ENCODE peak calls at places on chromosomes 12 and 14, in seven cellular contexts. O is endothelial cell, B is ovary, G is progenitor cell of endocrine pancreas, M is 8988T, Y is GM20000, D is heart left ventricle. V is an unnamed sample.

GRCh38 chr14:29814153-29815057 is 113.2 kb downstream of the PRKD1 start:
- DNase-seq in D (peak; percentile 57), Y (no peak), G (no peak), O (no peak), M (no peak), B (peak; percentile 79), V (peak; percentile 49)

GRCh38 chr14:29111554-29111953 is 345.0 kb downstream of the FOXG1 start:
- DNase-seq in B (no peak), O (no peak), G (no peak), D (no peak), Y (no peak), M (no peak), V (no peak)

GRCh38 chr12:7078163-7078562 is 14.1 kb downstream of the C1R start:
- DNase-seq in M (no peak), Y (no peak), B (no peak), G (no peak), O (no peak), D (no peak), V (no peak)

GRCh38 chr14:65077318-65077717 is 25.0 kb downstream of the MAX start:
- DNase-seq in O (no peak), D (no peak), B (no peak), Y (no peak), G (no peak), M (no peak), V (no peak)

GRCh38 chr12:10082057-10082874 is 16.5 kb downstream of the CLEC1A start:
- DNase-seq in G (no peak), D (no peak), M (no peak), Y (no peak), O (no peak), B (no peak), V (no peak)

GRCh38 chr12:93243689-93244513 is 133.8 kb upstream of the NUDT4 start:
- DNase-seq in B (no peak), D (no peak), Y (no peak), M (no peak), G (no peak), O (no peak), V (peak; percentile 76)

GRCh38 chr14:24659916-24660570 is 26.1 kb upstream of the GZMB start:
- DNase-seq in B (no peak), D (no peak), Y (no peak), G (no peak), M (no peak), O (no peak), V (no peak)

GRCh38 chr14:80629606-80630005 is 311.9 kb downstream of the CEP128 start:
- DNase-seq in G (no peak), Y (no peak), D (no peak), M (no peak), O (no peak), B (no peak), V (no peak)

GRCh38 chr14:100664841-100665425 is 61.8 kb upstream of the DLK1 start:
- DNase-seq in M (no peak), G (no peak), Y (no peak), B (peak; percentile 84), O (no peak), D (no peak), V (no peak)

GRCh38 chr14:54975856-54976255 is 51.0 kb downstream of the WDHD1 start:
- DNase-seq in D (no peak), O (no peak), B (no peak), M (no peak), G (no peak), Y (no peak), V (no peak)

GRCh38 chr12:24767016-24767415 is 181.9 kb downstream of the BCAT1 start:
- DNase-seq in B (no peak), D (no peak), M (no peak), Y (no peak), O (no peak), G (no peak), V (no peak)

V was measured in left lobe of liver.